ENCODE peak calls at places on chromosome 18, in six cellular contexts. M is body of pancreas, H is ecto neural progenitor cell, P is esophagus squamous epithelium, R is nucleus accumbens, S is NAMALWA. B is an unnamed sample.

GRCh38 chr18:46899274-46899948 is 17.9 kb downstream of the PIAS2 start:
- DNase-seq in M (no peak), H (no peak), P (no peak), R (no peak), S (peak), B (no peak)

GRCh38 chr18:34965108-34965507 is 76.1 kb upstream of the MAPRE2 start:
- DNase-seq in M (no peak), H (no peak), P (no peak), R (no peak), S (no peak), B (peak)

GRCh38 chr18:11925800-11926481 is 17.8 kb upstream of the MPPE1 start:
- DNase-seq in M (no peak), H (no peak), P (no peak), R (no peak), S (no peak), B (no peak)

GRCh38 chr18:74963820-74964446 is 245.0 kb downstream of the PTGR3 start:
- DNase-seq in M (peak), H (no peak), P (no peak), R (no peak), S (peak), B (peak)

GRCh38 chr18:51168960-51169662 is 28.4 kb downstream of the MEX3C start:
- DNase-seq in M (no peak), H (no peak), P (no peak), R (no peak), S (no peak), B (no peak)

GRCh38 chr18:12093520-12094257 is at the start of gene ANKRD62:
- DNase-seq in M (no peak), H (no peak), P (no peak), R (no peak), S (no peak), B (no peak)

GRCh38 chr18:28269750-28270149 is 92.8 kb upstream of the CDH2 start:
- DNase-seq in M (no peak), H (no peak), P (no peak), R (no peak), S (no peak), B (no peak)

GRCh38 chr18:62001396-62001795 is 108.6 kb upstream of the RNF152 start:
- DNase-seq in M (no peak), H (no peak), P (no peak), R (no peak), S (no peak), B (no peak)

GRCh38 chr18:48295586-48296311 is 113.4 kb downstream of the ZBTB7C start:
- DNase-seq in M (no peak), H (peak), P (no peak), R (no peak), S (no peak), B (no peak)

GRCh38 chr18:32530947-32531651 is 60.4 kb upstream of the GAREM1 start:
- DNase-seq in M (no peak), H (no peak), P (no peak), R (no peak), S (no peak), B (peak)

GRCh38 chr18:76953186-76953982 is 131.0 kb downstream of the ZNF236 start:
- DNase-seq in M (peak), H (no peak), P (no peak), R (no peak), S (no peak), B (no peak)

GRCh38 chr18:47729356-47729755 is 201.1 kb downstream of the SMAD2 start:
- DNase-seq in M (no peak), H (no peak), P (no peak), R (no peak), S (no peak), B (no peak)

GRCh38 chr18:73980289-73980979 is 167.2 kb downstream of the FBXO15 start:
- DNase-seq in M (no peak), H (peak), P (no peak), R (no peak), S (no peak), B (no peak)

GRCh38 chr18:57798713-57799373 is 4.3 kb downstream of the ATP8B1 start:
- DNase-seq in M (no peak), H (no peak), P (no peak), R (no peak), S (no peak), B (peak)

GRCh38 chr18:39039828-39040227 is 1474.2 kb upstream of the CELF4 start:
- DNase-seq in M (no peak), H (no peak), P (no peak), R (no peak), S (no peak), B (no peak)

GRCh38 chr18:731185-731584 is 18.8 kb upstream of the ENOSF1 start:
- DNase-seq in M (no peak), H (no peak), P (no peak), R (no peak), S (no peak), B (no peak)